ENCODE peak calls at places on chromosomes 12 and 14, in ten cellular contexts. One of them, this sample, is unnamed.

GRCh38 chr12:15152864-15153263 is 68.4 kb downstream of the RERG start:
- DNase-seq in GM23248: peak; percentile 61
- DNase-seq in cardiac muscle cell: peak; percentile 84
- DNase-seq in left ventricle myocardium inferior: no peak
- DNase-seq in lower lobe of right lung: no peak
- DNase-seq in A549: no peak
- DNase-seq in SJSA1: no peak
- DNase-seq in lung: no peak
- DNase-seq in neural progenitor cell: no peak
- DNase-seq in uterus: no peak
- DNase-seq in this sample: no peak

GRCh38 chr14:102279688-102280348 is 25.1 kb downstream of the MOK start:
- DNase-seq in GM23248: peak; percentile 98
- DNase-seq in cardiac muscle cell: peak; percentile 97
- DNase-seq in left ventricle myocardium inferior: no peak
- DNase-seq in lower lobe of right lung: no peak
- DNase-seq in A549: peak; percentile 87
- DNase-seq in SJSA1: peak; percentile 87
- DNase-seq in lung: peak; percentile 35
- DNase-seq in neural progenitor cell: peak; percentile 2
- DNase-seq in uterus: no peak
- DNase-seq in this sample: no peak

GRCh38 chr12:8822298-8822697 is at the start of gene A2ML1:
- DNase-seq in GM23248: no peak
- DNase-seq in cardiac muscle cell: no peak
- DNase-seq in left ventricle myocardium inferior: no peak
- DNase-seq in lower lobe of right lung: no peak
- DNase-seq in A549: no peak
- DNase-seq in SJSA1: no peak
- DNase-seq in lung: no peak
- DNase-seq in neural progenitor cell: no peak
- DNase-seq in uterus: no peak
- DNase-seq in this sample: no peak

GRCh38 chr14:24435998-24436354 is 6.2 kb downstream of the KHNYN start:
- DNase-seq in GM23248: no peak
- DNase-seq in cardiac muscle cell: no peak
- DNase-seq in left ventricle myocardium inferior: no peak
- DNase-seq in lower lobe of right lung: no peak
- DNase-seq in A549: no peak
- DNase-seq in SJSA1: no peak
- DNase-seq in lung: no peak
- DNase-seq in neural progenitor cell: no peak
- DNase-seq in uterus: no peak
- DNase-seq in this sample: no peak

GRCh38 chr12:130137141-130138018 is 24.9 kb upstream of the FZD10 start:
- DNase-seq in GM23248: no peak
- DNase-seq in cardiac muscle cell: no peak
- DNase-seq in left ventricle myocardium inferior: no peak
- DNase-seq in lower lobe of right lung: no peak
- DNase-seq in A549: no peak
- DNase-seq in SJSA1: no peak
- DNase-seq in lung: no peak
- DNase-seq in neural progenitor cell: peak; percentile 36
- DNase-seq in uterus: no peak
- DNase-seq in this sample: no peak

GRCh38 chr14:100841445-100842403 is 15.8 kb downstream of the MEG3 start:
- DNase-seq in GM23248: no peak
- DNase-seq in cardiac muscle cell: no peak
- DNase-seq in left ventricle myocardium inferior: no peak
- DNase-seq in lower lobe of right lung: peak; percentile 44
- DNase-seq in A549: no peak
- DNase-seq in SJSA1: no peak
- DNase-seq in lung: no peak
- DNase-seq in neural progenitor cell: no peak
- DNase-seq in uterus: no peak
- DNase-seq in this sample: no peak

GRCh38 chr12:104866286-104866685 is 91.8 kb downstream of the SLC41A2 start:
- DNase-seq in GM23248: peak; percentile 70
- DNase-seq in cardiac muscle cell: peak; percentile 91
- DNase-seq in left ventricle myocardium inferior: no peak
- DNase-seq in lower lobe of right lung: no peak
- DNase-seq in A549: no peak
- DNase-seq in SJSA1: no peak
- DNase-seq in lung: no peak
- DNase-seq in neural progenitor cell: no peak
- DNase-seq in uterus: no peak
- DNase-seq in this sample: no peak

GRCh38 chr14:81363746-81364400 is 36.3 kb downstream of the STON2 start:
- DNase-seq in GM23248: peak; percentile 2
- DNase-seq in cardiac muscle cell: no peak
- DNase-seq in left ventricle myocardium inferior: no peak
- DNase-seq in lower lobe of right lung: no peak
- DNase-seq in A549: no peak
- DNase-seq in SJSA1: no peak
- DNase-seq in lung: no peak
- DNase-seq in neural progenitor cell: no peak
- DNase-seq in uterus: no peak
- DNase-seq in this sample: no peak

GRCh38 chr12:117513353-117513752 is 151.9 kb upstream of the NOS1 start:
- DNase-seq in GM23248: no peak
- DNase-seq in cardiac muscle cell: no peak
- DNase-seq in left ventricle myocardium inferior: peak; percentile 22
- DNase-seq in lower lobe of right lung: no peak
- DNase-seq in A549: no peak
- DNase-seq in SJSA1: no peak
- DNase-seq in lung: no peak
- DNase-seq in neural progenitor cell: no peak
- DNase-seq in uterus: no peak
- DNase-seq in this sample: no peak

GRCh38 chr12:90515199-90516175 is 439.5 kb downstream of the CCER1 start:
- DNase-seq in GM23248: peak; percentile 40
- DNase-seq in cardiac muscle cell: peak; percentile 7
- DNase-seq in left ventricle myocardium inferior: no peak
- DNase-seq in lower lobe of right lung: no peak
- DNase-seq in A549: no peak
- DNase-seq in SJSA1: no peak
- DNase-seq in lung: no peak
- DNase-seq in neural progenitor cell: no peak
- DNase-seq in uterus: no peak
- DNase-seq in this sample: no peak

GRCh38 chr12:57058454-57058853 is 8.5 kb upstream of the MYO1A start:
- DNase-seq in GM23248: no peak
- DNase-seq in cardiac muscle cell: no peak
- DNase-seq in left ventricle myocardium inferior: no peak
- DNase-seq in lower lobe of right lung: no peak
- DNase-seq in A549: no peak
- DNase-seq in SJSA1: no peak
- DNase-seq in lung: no peak
- DNase-seq in neural progenitor cell: no peak
- DNase-seq in uterus: no peak
- DNase-seq in this sample: no peak

GRCh38 chr14:94355191-94355794 is 32.2 kb upstream of the SERPINA6 start:
- DNase-seq in GM23248: no peak
- DNase-seq in cardiac muscle cell: peak; percentile 81
- DNase-seq in left ventricle myocardium inferior: peak; percentile 31
- DNase-seq in lower lobe of right lung: peak; percentile 80
- DNase-seq in A549: no peak
- DNase-seq in SJSA1: no peak
- DNase-seq in lung: peak; percentile 65
- DNase-seq in neural progenitor cell: peak; percentile 69
- DNase-seq in uterus: no peak
- DNase-seq in this sample: peak; percentile 13

GRCh38 chr12:45674583-45674982 is 54.9 kb upstream of the ARID2 start:
- DNase-seq in GM23248: peak; percentile 53
- DNase-seq in cardiac muscle cell: peak; percentile 93
- DNase-seq in left ventricle myocardium inferior: peak; percentile 36
- DNase-seq in lower lobe of right lung: peak; percentile 76
- DNase-seq in A549: no peak
- DNase-seq in SJSA1: peak; percentile 35
- DNase-seq in lung: peak; percentile 87
- DNase-seq in neural progenitor cell: no peak
- DNase-seq in uterus: peak; percentile 47
- DNase-seq in this sample: no peak

GRCh38 chr12:3496964-3497363 is 6.0 kb downstream of the PRMT8 start:
- DNase-seq in GM23248: no peak
- DNase-seq in cardiac muscle cell: no peak
- DNase-seq in left ventricle myocardium inferior: no peak
- DNase-seq in lower lobe of right lung: no peak
- DNase-seq in A549: no peak
- DNase-seq in SJSA1: no peak
- DNase-seq in lung: no peak
- DNase-seq in neural progenitor cell: peak; percentile 40
- DNase-seq in uterus: no peak
- DNase-seq in this sample: peak; percentile 6

GRCh38 chr12:122040579-122041386 is 19.1 kb downstream of the BCL7A start:
- DNase-seq in GM23248: no peak
- DNase-seq in cardiac muscle cell: no peak
- DNase-seq in left ventricle myocardium inferior: no peak
- DNase-seq in lower lobe of right lung: peak; percentile 69
- DNase-seq in A549: peak; percentile 98
- DNase-seq in SJSA1: no peak
- DNase-seq in lung: peak; percentile 67
- DNase-seq in neural progenitor cell: no peak
- DNase-seq in uterus: no peak
- DNase-seq in this sample: no peak

DNA sequence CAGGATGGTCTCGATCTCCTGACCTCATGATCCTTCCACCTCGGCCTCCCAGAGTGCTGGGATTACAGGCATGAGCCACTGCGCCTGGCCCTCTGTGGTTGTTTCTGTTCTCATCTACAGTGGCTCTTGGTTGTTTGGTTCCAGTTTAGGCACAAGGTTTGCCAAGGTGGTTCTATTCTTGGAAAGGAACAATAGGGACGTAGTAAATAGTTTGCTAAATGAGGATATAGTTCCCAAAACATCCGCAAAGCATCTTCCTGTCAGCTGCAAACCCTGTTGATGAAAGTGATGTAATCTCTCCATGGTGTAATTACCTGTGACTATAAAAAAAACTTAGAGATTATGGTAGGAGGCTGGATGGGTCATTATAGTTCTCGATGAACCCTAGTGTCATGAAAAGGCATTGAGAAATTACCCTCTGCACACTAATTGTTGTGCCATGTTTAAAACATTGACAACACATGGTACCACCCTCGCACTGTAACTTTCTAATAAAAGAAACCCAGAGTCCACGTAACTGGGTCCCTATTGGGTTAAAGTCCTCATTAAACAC is 52.9 kb downstream of the SUSD6 start:
- DNase-seq in GM23248: no peak
- DNase-seq in cardiac muscle cell: no peak
- DNase-seq in left ventricle myocardium inferior: no peak
- DNase-seq in lower lobe of right lung: no peak
- DNase-seq in A549: no peak
- DNase-seq in SJSA1: no peak
- DNase-seq in lung: no peak
- DNase-seq in neural progenitor cell: no peak
- DNase-seq in uterus: no peak
- DNase-seq in this sample: no peak
- H3K4me1 ChIP-seq in GM23248: peaks cover 45% of the 10 kb centered on the region
- H3K4me1 ChIP-seq in cardiac muscle cell: peaks cover 30% of the 10 kb centered on the region
- H3K4me1 ChIP-seq in left ventricle myocardium inferior: peaks cover 96% of the 10 kb centered on the region
- H3K4me1 ChIP-seq in lower lobe of right lung: peaks cover 91% of the 10 kb centered on the region
- H3K4me1 ChIP-seq in A549: peaks cover 55% of the 10 kb centered on the region
- H3K4me1 ChIP-seq in SJSA1: peaks cover 39% of the 10 kb centered on the region
- H3K4me1 ChIP-seq in lung: peaks cover 32% of the 10 kb centered on the region
- H3K4me1 ChIP-seq in neural progenitor cell: peaks cover 17% of the 10 kb centered on the region
- H3K4me1 ChIP-seq in uterus: peaks cover 29% of the 10 kb centered on the region
- H3K4me1 ChIP-seq in this sample: no peaks in the 10 kb centered on the region

DNA sequence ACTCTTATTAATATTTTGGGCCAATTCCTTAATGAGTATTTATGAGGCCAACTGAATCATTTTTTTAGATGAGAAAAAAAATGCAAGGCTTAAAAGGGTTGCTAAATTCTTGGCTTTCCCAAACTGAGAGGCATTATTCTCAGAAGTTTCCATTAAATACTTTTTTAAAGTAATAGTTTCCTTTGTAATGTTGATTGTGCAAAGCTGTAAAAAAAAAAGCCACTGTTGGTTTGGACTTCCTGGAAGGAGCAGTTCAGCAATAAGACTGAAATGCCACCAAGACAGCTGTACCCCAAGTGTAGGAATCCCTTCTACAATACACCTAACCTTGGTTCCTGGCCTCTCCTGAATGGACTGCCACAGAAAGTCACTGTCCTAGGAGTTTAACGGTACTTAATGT is 231.3 kb downstream of the MON2 start:
- DNase-seq in GM23248: peak; percentile 49
- DNase-seq in cardiac muscle cell: peak; percentile 50
- DNase-seq in left ventricle myocardium inferior: no peak
- DNase-seq in lower lobe of right lung: no peak
- DNase-seq in A549: no peak
- DNase-seq in SJSA1: no peak
- DNase-seq in lung: no peak
- DNase-seq in neural progenitor cell: no peak
- DNase-seq in uterus: no peak
- DNase-seq in this sample: no peak
- H3K27ac ChIP-seq in GM23248: peak overlapping the region; percentile 74
- H3K27ac ChIP-seq in cardiac muscle cell: no peak overlapping the region
- H3K27ac ChIP-seq in left ventricle myocardium inferior: peak overlapping the region; percentile 57
- H3K27ac ChIP-seq in lower lobe of right lung: peak overlapping the region; percentile 25
- H3K27ac ChIP-seq in A549: peak overlapping the region; percentile 37
- H3K27ac ChIP-seq in SJSA1: peak overlapping the region; percentile 42
- H3K27ac ChIP-seq in lung: no peak overlapping the region
- H3K27ac ChIP-seq in neural progenitor cell: no peak overlapping the region
- H3K27ac ChIP-seq in uterus: no peak overlapping the region
- H3K27ac ChIP-seq in this sample: no peak overlapping the region

DNA sequence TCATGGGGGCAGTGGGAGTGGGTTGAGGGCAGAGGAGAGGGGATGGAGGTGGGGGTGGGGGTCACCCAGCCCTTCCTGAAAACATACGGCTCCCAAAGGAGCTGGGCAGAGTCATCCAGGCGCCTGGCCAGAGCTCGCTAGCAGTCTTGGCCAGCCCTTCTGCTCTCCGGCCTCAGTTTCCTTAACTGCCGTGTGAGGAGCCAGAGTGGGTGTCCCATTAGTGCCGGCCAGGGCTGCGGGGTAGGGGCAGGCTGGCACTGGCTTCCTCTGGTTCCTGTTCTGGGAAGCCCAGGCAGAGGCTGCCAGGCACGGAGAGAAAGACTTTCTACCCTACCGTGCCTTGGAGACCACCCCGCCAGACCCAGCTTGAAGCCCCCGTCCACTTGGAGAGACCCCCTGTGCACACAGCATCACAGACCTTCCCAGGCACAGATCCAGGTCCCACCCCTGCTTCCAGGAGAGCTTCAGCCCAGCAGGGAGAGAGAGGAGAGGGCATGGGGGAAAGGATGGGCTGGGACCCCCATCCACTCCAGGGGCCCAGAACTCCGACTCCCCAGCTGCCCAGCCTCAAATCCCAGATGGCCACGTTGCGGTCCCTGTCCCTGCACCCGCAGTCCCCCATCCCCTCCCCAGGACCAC is 93.3 kb downstream of the RFLNA start:
- DNase-seq in GM23248: peak; percentile 53
- DNase-seq in cardiac muscle cell: no peak
- DNase-seq in left ventricle myocardium inferior: no peak
- DNase-seq in lower lobe of right lung: no peak
- DNase-seq in A549: no peak
- DNase-seq in SJSA1: peak; percentile 46
- DNase-seq in lung: no peak
- DNase-seq in neural progenitor cell: no peak
- DNase-seq in uterus: peak; percentile 61
- DNase-seq in this sample: no peak
- H3K4me1 ChIP-seq in GM23248: peaks cover 45% of the 10 kb centered on the region
- H3K4me1 ChIP-seq in cardiac muscle cell: peaks cover 11% of the 10 kb centered on the region
- H3K4me1 ChIP-seq in left ventricle myocardium inferior: peaks cover 98% of the 10 kb centered on the region
- H3K4me1 ChIP-seq in lower lobe of right lung: peaks cover 78% of the 10 kb centered on the region
- H3K4me1 ChIP-seq in A549: peaks cover 69% of the 10 kb centered on the region
- H3K4me1 ChIP-seq in SJSA1: peaks cover 87% of the 10 kb centered on the region
- H3K4me1 ChIP-seq in lung: peaks cover 42% of the 10 kb centered on the region
- H3K4me1 ChIP-seq in neural progenitor cell: peaks cover 17% of the 10 kb centered on the region
- H3K4me1 ChIP-seq in uterus: peaks cover 15% of the 10 kb centered on the region
- H3K4me1 ChIP-seq in this sample: peaks cover 41% of the 10 kb centered on the region

GRCh38 chr12:106247731-106248176 is at the start of gene CKAP4:
- DNase-seq in GM23248: peak; percentile 93
- DNase-seq in cardiac muscle cell: peak; percentile 93
- DNase-seq in left ventricle myocardium inferior: peak; percentile 86
- DNase-seq in lower lobe of right lung: peak; percentile 86
- DNase-seq in A549: peak; percentile 65
- DNase-seq in SJSA1: peak; percentile 73
- DNase-seq in lung: peak; percentile 73
- DNase-seq in neural progenitor cell: peak; percentile 92
- DNase-seq in uterus: peak; percentile 74
- DNase-seq in this sample: peak; percentile 70
- H3K27ac ChIP-seq in GM23248: peak within 1 kb of the TSS; percentile 96
- H3K27ac ChIP-seq in cardiac muscle cell: peak within 1 kb of the TSS; percentile 93
- H3K27ac ChIP-seq in left ventricle myocardium inferior: peak within 1 kb of the TSS; percentile 98
- H3K27ac ChIP-seq in lower lobe of right lung: peak within 1 kb of the TSS; percentile 98
- H3K27ac ChIP-seq in A549: peak within 1 kb of the TSS; percentile 97
- H3K27ac ChIP-seq in SJSA1: peak within 1 kb of the TSS; percentile 89
- H3K27ac ChIP-seq in lung: peak within 1 kb of the TSS; percentile 99
- H3K27ac ChIP-seq in neural progenitor cell: peak within 1 kb of the TSS; percentile 72
- H3K27ac ChIP-seq in uterus: peak within 1 kb of the TSS; percentile 97
- H3K27ac ChIP-seq in this sample: peak within 1 kb of the TSS; percentile 56

This sample was measured in SJCRH30.